ENCODE peak calls at places on chromosomes 12 and 14, in five cellular contexts. V, Z, S, P and D are unnamed samples.

GRCh38 chr12:47837190-47838171 is 17.8 kb upstream of the HDAC7 start:
- DNase-seq in V (peak; percentile 84), Z (peak; percentile 81), S (peak; percentile 76), P (peak; percentile 77), D (peak; percentile 55)

GRCh38 chr14:94129111-94129757 is at the start of gene IFI27L2:
- DNase-seq in V (peak; percentile 79), Z (peak; percentile 88), S (peak; percentile 80), P (peak; percentile 74), D (peak; percentile 44)

GRCh38 chr12:26402648-26403047 is 207.3 kb downstream of the SSPN start:
- DNase-seq in V (peak; percentile 4), Z (no peak), S (no peak), P (no peak), D (no peak)

GRCh38 chr12:69908208-69908607 is 83.2 kb downstream of the MYRFL start:
- DNase-seq in V (peak; percentile 58), Z (no peak), S (no peak), P (no peak), D (no peak)

GRCh38 chr12:105992849-105993740 is 145.7 kb downstream of the NUAK1 start:
- DNase-seq in V (peak; percentile 82), Z (no peak), S (no peak), P (no peak), D (no peak)

GRCh38 chr12:64510687-64511086 is 58.8 kb downstream of the TBK1 start:
- DNase-seq in V (no peak), Z (no peak), S (no peak), P (no peak), D (no peak)

GRCh38 chr12:87813476-87814234 is 215.5 kb downstream of the C12orf50 start:
- DNase-seq in V (peak; percentile 80), Z (no peak), S (no peak), P (no peak), D (no peak)

GRCh38 chr12:98456583-98457573 is 58.5 kb upstream of the TMPO start:
- DNase-seq in V (peak; percentile 30), Z (peak; percentile 65), S (peak; percentile 76), P (peak; percentile 51), D (peak; percentile 17)

GRCh38 chr12:75961878-75962277 is 69.7 kb downstream of the PHLDA1 start:
- DNase-seq in V (no peak), Z (no peak), S (no peak), P (no peak), D (no peak)

GRCh38 chr14:24761141-24761540 is 127.2 kb upstream of the GZMB start:
- DNase-seq in V (no peak), Z (no peak), S (no peak), P (no peak), D (no peak)

GRCh38 chr14:91968280-91968679 is 20.8 kb upstream of the FBLN5 start:
- DNase-seq in V (no peak), Z (no peak), S (no peak), P (no peak), D (no peak)

GRCh38 chr14:103428732-103429556 is 43.7 kb downstream of the MARK3 start:
- DNase-seq in V (no peak), Z (no peak), S (no peak), P (no peak), D (no peak)

GRCh38 chr14:92724516-92725340 is 23.7 kb downstream of the LGMN start:
- DNase-seq in V (no peak), Z (no peak), S (no peak), P (no peak), D (no peak)

GRCh38 chr12:133026996-133027395 is 10.3 kb upstream of the ZNF84 start:
- DNase-seq in V (no peak), Z (no peak), S (no peak), P (no peak), D (no peak)

GRCh38 chr12:109331546-109331945 is 16.2 kb upstream of the MYO1H start:
- DNase-seq in V (no peak), Z (peak; percentile 31), S (no peak), P (no peak), D (no peak)

GRCh38 chr12:26821212-26821701 is 11.7 kb downstream of the ITPR2 start:
- DNase-seq in V (peak; percentile 40), Z (no peak), S (no peak), P (no peak), D (no peak)

GRCh38 chr12:126570571-126570970 is 1505.3 kb downstream of the AACS start:
- DNase-seq in V (peak; percentile 33), Z (no peak), S (no peak), P (no peak), D (no peak)

GRCh38 chr14:77133718-77134338 is 7.8 kb downstream of the ZDHHC22 start:
- DNase-seq in V (peak; percentile 66), Z (no peak), S (peak; percentile 91), P (peak; percentile 44), D (peak; percentile 73)

GRCh38 chr12:178715-179109 is 35.2 kb downstream of the SLC6A12 start:
- DNase-seq in V (no peak), Z (no peak), S (no peak), P (no peak), D (no peak)

GRCh38 chr14:35987731-35988130 is 161.6 kb downstream of the BRMS1L start:
- DNase-seq in V (no peak), Z (no peak), S (no peak), P (no peak), D (no peak)

GRCh38 chr12:124479680-124480468 is 87.5 kb downstream of the NCOR2 start:
- DNase-seq in V (no peak), Z (no peak), S (no peak), P (peak; percentile 20), D (no peak)

GRCh38 chr12:104665296-104665695 is 208.5 kb downstream of the CHST11 start:
- DNase-seq in V (no peak), Z (no peak), S (no peak), P (no peak), D (no peak)

GRCh38 chr14:57657487-57657886 is 163.8 kb upstream of the CCDC198 start:
- DNase-seq in V (peak; percentile 2), Z (no peak), S (no peak), P (no peak), D (no peak)

GRCh38 chr12:78865297-78865955 is 852 bp downstream of the SYT1 start:
- DNase-seq in V (no peak), Z (no peak), S (no peak), P (no peak), D (no peak)

GRCh38 chr12:90922068-90922743 is 32.8 kb downstream of the CCER1 start:
- DNase-seq in V (peak; percentile 75), Z (no peak), S (no peak), P (no peak), D (no peak)

GRCh38 chr12:124545508-124546418 is 21.6 kb downstream of the NCOR2 start:
- DNase-seq in V (peak; percentile 70), Z (no peak), S (no peak), P (no peak), D (no peak)

GRCh38 chr14:72745991-72746980 is 147.6 kb downstream of the DPF3 start:
- DNase-seq in V (peak; percentile 92), Z (no peak), S (no peak), P (peak; percentile 50), D (no peak)

GRCh38 chr12:66154776-66155175 is 15.0 kb downstream of the TMBIM4 start:
- DNase-seq in V (peak; percentile 56), Z (no peak), S (no peak), P (no peak), D (no peak)

GRCh38 chr14:30551460-30551859 is 7.5 kb upstream of the G2E3 start:
- DNase-seq in V (no peak), Z (no peak), S (no peak), P (no peak), D (no peak)

GRCh38 chr14:94157195-94157594 is 16.9 kb upstream of the PPP4R4 start:
- DNase-seq in V (no peak), Z (no peak), S (no peak), P (no peak), D (no peak)

DNA sequence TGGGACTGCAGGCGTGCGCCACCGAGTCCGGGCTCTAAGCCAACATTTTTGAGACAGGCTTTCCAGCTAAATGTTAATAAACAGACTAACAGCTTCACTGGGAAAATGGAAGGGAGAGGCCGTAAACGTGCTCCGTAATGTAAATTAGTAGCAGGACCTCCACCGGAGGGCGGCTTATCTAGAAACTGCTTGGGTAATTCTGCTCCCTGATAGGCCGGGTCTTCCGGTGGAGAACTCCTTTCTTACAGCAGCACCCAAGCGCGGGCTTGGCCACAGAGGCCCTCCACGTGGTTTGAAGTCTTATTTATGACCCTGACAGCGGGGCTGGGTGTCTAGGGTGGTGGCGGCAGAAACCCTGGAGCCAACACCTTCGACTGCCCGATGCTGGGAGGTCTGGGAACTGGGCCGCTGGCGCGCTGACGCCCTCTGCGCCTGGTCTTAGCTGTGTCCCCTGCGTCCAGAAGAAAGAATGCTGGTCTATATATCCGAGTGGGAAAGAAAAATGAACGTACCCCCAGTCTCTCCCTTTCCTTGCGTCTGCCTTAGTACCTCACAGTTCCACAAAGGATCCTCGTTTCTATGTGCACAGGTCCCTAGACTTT is 1.7 kb downstream of the DPPA3 start:
- DNase-seq in V (no peak), Z (no peak), S (no peak), P (no peak), D (no peak)
- TF ChIP-seq CTCF in V (no peak), Z (no peak), S (no peak), P (no peak), D (no peak)

GRCh38 chr12:54689034-54689372 is 40.8 kb upstream of the DCD start:
- DNase-seq in V (no peak), Z (no peak), S (no peak), P (no peak), D (no peak)
- TF ChIP-seq CTCF in V (no peak), Z (no peak), S (no peak), P (no peak), D (no peak)

DNA sequence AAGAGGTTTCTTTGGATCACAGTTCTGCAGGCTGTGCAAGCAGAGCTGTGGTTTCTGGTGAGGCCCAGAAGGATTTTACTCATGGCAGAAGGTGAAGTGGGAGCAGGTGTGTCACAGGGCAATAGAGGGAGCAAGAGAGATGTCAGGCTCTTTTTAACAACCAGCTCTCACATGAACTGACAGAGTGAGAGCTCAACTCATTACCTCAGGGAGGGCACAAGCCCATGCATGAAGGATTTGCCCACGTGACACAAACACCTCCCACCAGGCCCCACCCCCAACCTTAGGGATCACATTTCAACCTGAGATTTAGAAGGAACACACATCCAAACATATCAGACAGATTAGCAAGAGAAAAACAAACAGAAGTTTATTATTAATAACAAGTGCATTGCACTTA is 470.4 kb downstream of the GALC start:
- DNase-seq in V (no peak), Z (no peak), S (peak; percentile 26), P (no peak), D (no peak)
- TF ChIP-seq CTCF in V (no peak), Z (no peak), S (no peak), P (no peak), D (no peak)

GRCh38 chr14:39581474-39581873 is 149.2 kb upstream of the FBXO33 start:
- DNase-seq in V (peak; percentile 33), Z (no peak), S (no peak), P (no peak), D (no peak)
- TF ChIP-seq CTCF in V (no peak), Z (peak; percentile 29), S (peak; percentile 9), P (peak; percentile 13), D (peak; percentile 55)

DNA sequence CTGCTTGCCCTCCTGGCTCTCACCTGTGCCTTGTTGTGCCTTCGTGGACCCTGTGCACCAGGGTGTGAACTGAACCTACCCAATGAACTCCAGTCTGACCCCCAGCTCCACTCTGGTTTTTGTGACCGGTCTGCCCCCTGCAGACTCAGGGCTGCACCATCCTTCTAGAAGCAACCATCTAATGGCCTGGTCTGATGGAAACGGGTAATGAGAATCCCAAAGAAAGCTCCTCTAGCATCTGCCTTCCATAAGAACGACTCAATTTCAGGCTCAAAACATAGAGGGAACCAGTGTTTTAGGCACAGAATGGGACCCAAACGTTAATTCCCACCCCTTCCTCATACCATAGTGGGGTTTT is 176.7 kb upstream of the PRMT8 start:
- DNase-seq in V (no peak), Z (no peak), S (no peak), P (no peak), D (no peak)
- TF ChIP-seq CTCF in V (no peak), Z (peak; percentile 5), S (no peak), P (no peak), D (no peak)